ENCODE peak calls at places on chromosomes 7 and 10, in four cellular contexts. K is heart right ventricle, V is colonic mucosa, P is left ventricle myocardium inferior. H is an unnamed sample. For H3K4me1, the result is how much of the 10 kb centered on the place peaks cover.

GRCh38 chr10:100508691-100509150 is 10.9 kb downstream of the SEC31B start:
- DNase-seq in K (no peak), V (no peak), P (no peak), H (no peak)

GRCh38 chr7:5584821-5585220 is 161.2 kb upstream of the TNRC18 start:
- DNase-seq in K (no peak), V (no peak), P (no peak), H (no peak)

GRCh38 chr7:80127412-80128150 is 7.0 kb upstream of the GNAI1 start:
- DNase-seq in K (no peak), V (no peak), P (no peak), H (no peak)

GRCh38 chr7:128204455-128204854 is 36.6 kb upstream of the LEP start:
- DNase-seq in K (no peak), V (no peak), P (no peak), H (no peak)

GRCh38 chr10:99506416-99506815 is 26.3 kb upstream of the NKX2-3 start:
- DNase-seq in K (no peak), V (no peak), P (no peak), H (no peak)

GRCh38 chr10:76055466-76055865 is 624.0 kb downstream of the LRMDA start:
- DNase-seq in K (no peak), V (no peak), P (no peak), H (no peak)

GRCh38 chr10:42491001-42491592 is 147.3 kb downstream of the ZNF33B start:
- DNase-seq in K (no peak), V (no peak), P (no peak), H (no peak)

GRCh38 chr7:132618956-132619305 is 42.7 kb upstream of the PLXNA4 start:
- DNase-seq in K (no peak), V (no peak), P (no peak), H (no peak)

GRCh38 chr7:76372984-76373833 is 14.4 kb upstream of the YWHAG start:
- DNase-seq in K (no peak), V (no peak), P (no peak), H (no peak)

GRCh38 chr10:104085801-104086400 is at the start of gene COL17A1:
- DNase-seq in K (no peak), V (peak), P (no peak), H (no peak)

GRCh38 chr7:4648111-4648510 is 34.0 kb upstream of the FOXK1 start:
- DNase-seq in K (no peak), V (no peak), P (no peak), H (no peak)

GRCh38 chr7:13628231-13629001 is 361.1 kb downstream of the ETV1 start:
- DNase-seq in K (no peak), V (no peak), P (no peak), H (no peak)

GRCh38 chr10:11335167-11335652 is 276.2 kb downstream of the USP6NL start:
- DNase-seq in K (no peak), V (no peak), P (no peak), H (no peak)

GRCh38 chr10:43594944-43595589 is 11.2 kb upstream of the ZNF485 start:
- DNase-seq in K (peak), V (no peak), P (no peak), H (no peak)

GRCh38 chr10:61937631-61938284 is 36.3 kb downstream of the ARID5B start:
- DNase-seq in K (no peak), V (no peak), P (no peak), H (no peak)

GRCh38 chr7:106070567-106071254 is 41.4 kb downstream of the SYPL1 start:
- DNase-seq in K (no peak), V (no peak), P (no peak), H (no peak)

GRCh38 chr10:6918305-6918704 is 338.2 kb upstream of the PRKCQ start:
- DNase-seq in K (peak), V (peak), P (no peak), H (no peak)

GRCh38 chr7:111853231-111853990 is 291.1 kb upstream of the IMMP2L start:
- DNase-seq in K (no peak), V (no peak), P (no peak), H (no peak)

GRCh38 chr7:112437038-112437437 is 13.2 kb upstream of the IFRD1 start:
- DNase-seq in K (no peak), V (no peak), P (no peak), H (no peak)

GRCh38 chr10:133608855-133609254 is 17.7 kb downstream of the FRG2B start:
- DNase-seq in K (no peak), V (no peak), P (no peak), H (no peak)

GRCh38 chr10:103800789-103801540 is 54.4 kb downstream of the SH3PXD2A start:
- DNase-seq in K (no peak), V (no peak), P (no peak), H (no peak)

GRCh38 chr7:31462636-31463035 is 51.3 kb upstream of the ITPRID1 start:
- DNase-seq in K (no peak), V (no peak), P (no peak), H (no peak)

GRCh38 chr7:149621776-149622175 is 124.2 kb upstream of the ZNF746 start:
- DNase-seq in K (no peak), V (no peak), P (no peak), H (no peak)

GRCh38 chr7:132419538-132419937 is 156.7 kb downstream of the PLXNA4 start:
- DNase-seq in K (peak), V (no peak), P (no peak), H (no peak)

GRCh38 chr7:147586526-147586925 is 1004.0 kb upstream of the C7orf33 start:
- DNase-seq in K (no peak), V (no peak), P (no peak), H (no peak)

GRCh38 chr7:3154317-3154716 is 110.7 kb upstream of the CARD11 start:
- DNase-seq in K (no peak), V (no peak), P (no peak), H (no peak)

GRCh38 chr10:49187044-49187484 is 1.1 kb downstream of the TMEM273 start:
- DNase-seq in K (peak), V (peak), P (no peak), H (peak)
- H3K4me1 ChIP-seq in K (half or more), V (under half), P (half or more), H (under half)

GRCh38 chr7:50497068-50497642 is 47.0 kb upstream of the FIGNL1 start:
- DNase-seq in K (no peak), V (peak), P (no peak), H (no peak)

GRCh38 chr7:50497968-50498367 is 47.8 kb upstream of the FIGNL1 start:
- DNase-seq in K (no peak), V (no peak), P (no peak), H (no peak)

GRCh38 chr7:50492770-50493519 is 42.8 kb upstream of the FIGNL1 start:
- DNase-seq in K (no peak), V (no peak), P (no peak), H (no peak)

GRCh38 chr7:50496541-50496940 is 46.4 kb upstream of the FIGNL1 start:
- DNase-seq in K (no peak), V (no peak), P (no peak), H (no peak)

GRCh38 chr7:50495746-50496145 is 45.6 kb upstream of the FIGNL1 start:
- DNase-seq in K (no peak), V (no peak), P (no peak), H (no peak)
- TF ChIP-seq CTCF in K (no peak), V (no peak), P (no peak), H (no peak)

DNA sequence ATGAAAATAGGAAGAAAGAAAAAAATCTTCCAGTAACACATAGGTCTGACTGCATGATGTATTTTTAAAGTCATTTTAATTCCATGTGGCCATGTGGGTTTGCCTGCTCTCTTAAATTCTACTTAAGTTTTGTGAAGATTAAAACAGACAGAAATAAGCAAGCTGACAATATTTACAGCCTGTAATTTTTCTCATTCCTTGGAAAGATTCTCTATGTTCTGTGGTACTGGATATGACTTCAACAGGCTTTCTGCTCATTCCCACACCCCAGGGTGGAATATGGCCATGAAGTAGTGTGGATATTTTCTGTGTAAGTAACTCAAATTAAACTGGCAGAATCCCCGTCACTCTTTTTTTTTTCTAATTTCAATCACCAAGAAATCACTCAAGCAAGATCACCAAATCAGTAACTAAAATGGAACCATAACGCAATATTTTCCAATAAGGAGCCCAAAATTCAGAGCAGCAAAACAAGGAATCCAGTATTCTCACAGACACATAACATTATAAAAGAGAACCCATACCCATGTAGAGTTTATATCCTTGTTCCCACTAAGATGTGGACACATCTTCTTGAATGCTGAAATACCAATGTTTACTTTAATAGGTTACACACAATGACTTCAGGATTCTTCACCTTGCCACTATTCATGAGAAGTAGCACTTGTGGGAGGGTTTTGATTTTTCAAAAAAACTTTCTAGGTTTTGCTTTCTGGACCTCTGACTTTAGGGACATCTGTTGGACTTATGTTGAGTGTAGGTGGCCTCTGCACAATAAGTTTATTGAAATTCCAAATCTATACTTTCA is 5.7 kb downstream of the HOXA5 start:
- DNase-seq in K (no peak), V (peak), P (no peak), H (no peak)
- H3K27ac ChIP-seq in K (no peak), V (peak), P (no peak), H (peak)

DNA sequence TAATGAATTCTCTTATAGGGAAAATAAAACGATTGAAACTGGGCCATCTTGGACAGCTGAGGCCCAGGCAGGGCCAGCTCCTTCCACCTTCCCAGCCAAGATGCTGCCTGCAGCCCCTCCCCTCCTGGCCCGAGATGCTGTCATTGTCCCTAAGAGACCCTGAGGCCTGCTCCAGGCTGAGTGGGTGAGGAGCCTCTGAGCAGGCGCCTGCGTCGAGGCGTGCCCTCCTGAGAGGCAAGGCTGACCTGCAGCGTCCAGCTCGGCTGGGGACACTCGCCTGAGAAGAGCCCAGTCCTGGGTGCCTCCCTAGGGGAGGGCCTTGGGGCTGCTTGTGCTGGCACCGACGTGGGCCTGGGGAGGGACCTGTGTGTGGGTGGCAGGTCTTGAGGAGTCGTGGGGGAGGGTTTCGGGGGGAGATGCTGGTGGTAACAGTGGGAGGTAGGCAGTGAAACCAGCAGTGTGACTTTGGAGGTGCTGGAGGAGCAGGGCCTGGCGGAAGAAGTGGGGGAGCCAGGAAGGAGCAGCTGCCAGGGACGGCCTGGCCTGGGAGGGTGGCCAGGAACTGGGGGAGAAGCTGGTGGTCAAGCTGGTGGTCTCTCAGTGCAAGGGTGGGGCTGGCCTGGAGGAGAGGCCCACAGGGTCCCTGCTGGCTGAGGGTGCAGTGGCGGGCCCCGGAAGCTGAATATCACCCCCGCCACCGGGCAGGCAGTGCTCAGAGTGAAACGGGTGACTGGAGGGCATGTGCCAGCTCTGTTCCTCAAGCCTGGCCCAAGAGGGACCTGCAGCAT is 7.9 kb downstream of the GPR146 start:
- DNase-seq in K (peak), V (no peak), P (peak), H (no peak)
- H3K4me1 ChIP-seq in K (half or more), V (under half), P (half or more), H (half or more)

DNA sequence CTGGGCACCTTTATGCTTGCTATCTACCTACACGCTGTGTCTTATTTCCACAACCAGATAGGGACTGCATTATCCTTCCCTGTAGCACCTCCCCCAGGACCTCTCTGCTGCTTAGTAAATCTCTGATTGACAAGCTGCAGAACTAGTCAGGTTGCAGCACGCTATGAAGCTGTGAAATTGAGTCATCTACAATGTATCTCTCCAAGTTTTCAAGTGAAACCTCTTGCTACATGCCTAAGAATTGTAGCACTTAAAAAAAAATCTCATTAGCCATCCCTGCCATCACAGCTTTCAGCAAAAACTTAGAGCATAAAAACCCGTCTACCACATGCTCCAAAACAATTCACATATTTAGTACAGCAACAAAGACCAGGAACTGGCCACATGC is 69.7 kb upstream of the FGFR2 start:
- DNase-seq in K (no peak), V (no peak), P (no peak), H (no peak)
- TF ChIP-seq CTCF in K (no peak), V (no peak), P (no peak), H (no peak)

GRCh38 chr7:140674899-140675701 is 2.4 kb downstream of the ADCK2 start:
- DNase-seq in K (peak), V (peak), P (no peak), H (peak)

GRCh38 chr7:140677496-140677895 is 4.8 kb downstream of the ADCK2 start:
- DNase-seq in K (no peak), V (no peak), P (no peak), H (no peak)

GRCh38 chr7:140674356-140674800 is 1.6 kb downstream of the ADCK2 start:
- DNase-seq in K (no peak), V (peak), P (no peak), H (no peak)

GRCh38 chr7:140676303-140676702 is 3.6 kb downstream of the ADCK2 start:
- DNase-seq in K (no peak), V (no peak), P (no peak), H (no peak)

DNA sequence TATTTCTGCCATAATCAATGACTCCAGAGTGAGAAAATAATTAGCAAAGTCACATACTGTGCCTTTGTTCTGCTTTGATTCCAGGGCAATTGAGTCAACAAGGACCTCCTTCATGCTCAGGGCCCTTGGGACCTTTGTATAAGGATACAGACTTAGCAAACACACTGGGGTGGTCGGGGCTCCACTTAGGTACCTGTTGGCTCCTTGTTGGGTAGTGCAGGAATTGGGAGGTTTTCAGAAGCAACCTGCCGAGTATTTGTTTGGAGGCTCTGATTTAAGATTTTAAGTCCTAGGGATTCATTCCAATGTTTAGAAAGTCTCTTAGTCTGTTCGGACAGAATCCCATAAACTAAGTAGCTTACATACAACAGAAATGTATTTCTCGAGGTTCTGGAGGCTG is 3.0 kb downstream of the ADCK2 start:
- DNase-seq in K (no peak), V (no peak), P (no peak), H (no peak)
- H3K27ac ChIP-seq in K (no peak), V (no peak), P (no peak), H (peak)

DNA sequence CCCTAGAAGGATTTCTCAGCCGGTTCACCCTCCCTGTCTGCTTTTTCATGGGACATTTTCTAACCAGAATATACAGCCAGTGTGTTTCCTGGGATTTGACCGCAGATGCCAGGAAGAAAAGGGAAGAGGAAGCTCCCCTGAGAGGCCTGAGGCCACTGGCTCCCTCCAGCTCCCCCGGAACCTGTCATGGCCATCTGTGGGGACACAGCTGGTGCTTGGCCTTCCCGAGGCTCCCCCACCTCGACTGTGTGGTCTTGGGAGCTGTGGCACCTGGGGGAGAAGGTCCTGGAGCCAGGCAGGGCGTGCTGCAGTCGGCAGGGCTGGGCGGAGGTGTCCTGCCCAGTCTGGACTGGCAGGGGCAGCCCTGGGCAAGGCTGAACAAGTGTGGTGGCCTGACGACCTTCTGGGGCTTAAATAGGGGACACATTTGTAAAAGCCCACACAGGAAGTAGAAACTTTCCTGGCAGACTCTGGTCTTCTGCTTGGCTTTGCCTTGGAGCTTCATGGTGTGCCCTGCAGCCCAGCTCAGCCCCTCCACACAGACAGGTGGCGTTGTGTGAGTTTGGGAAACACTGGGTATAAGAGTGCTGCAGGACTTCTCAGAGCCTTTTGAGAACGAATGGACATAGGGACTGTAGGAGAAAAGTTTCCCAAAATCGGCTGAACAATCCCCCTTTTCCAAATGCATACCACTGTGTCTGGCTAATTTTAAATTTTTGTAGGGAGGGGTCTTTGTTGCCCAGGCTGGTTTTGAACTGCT is 6.8 kb downstream of the BRI3 start:
- DNase-seq in K (no peak), V (no peak), P (no peak), H (no peak)
- H3K4me1 ChIP-seq in K (half or more), V (under half), P (half or more), H (half or more)

DNA sequence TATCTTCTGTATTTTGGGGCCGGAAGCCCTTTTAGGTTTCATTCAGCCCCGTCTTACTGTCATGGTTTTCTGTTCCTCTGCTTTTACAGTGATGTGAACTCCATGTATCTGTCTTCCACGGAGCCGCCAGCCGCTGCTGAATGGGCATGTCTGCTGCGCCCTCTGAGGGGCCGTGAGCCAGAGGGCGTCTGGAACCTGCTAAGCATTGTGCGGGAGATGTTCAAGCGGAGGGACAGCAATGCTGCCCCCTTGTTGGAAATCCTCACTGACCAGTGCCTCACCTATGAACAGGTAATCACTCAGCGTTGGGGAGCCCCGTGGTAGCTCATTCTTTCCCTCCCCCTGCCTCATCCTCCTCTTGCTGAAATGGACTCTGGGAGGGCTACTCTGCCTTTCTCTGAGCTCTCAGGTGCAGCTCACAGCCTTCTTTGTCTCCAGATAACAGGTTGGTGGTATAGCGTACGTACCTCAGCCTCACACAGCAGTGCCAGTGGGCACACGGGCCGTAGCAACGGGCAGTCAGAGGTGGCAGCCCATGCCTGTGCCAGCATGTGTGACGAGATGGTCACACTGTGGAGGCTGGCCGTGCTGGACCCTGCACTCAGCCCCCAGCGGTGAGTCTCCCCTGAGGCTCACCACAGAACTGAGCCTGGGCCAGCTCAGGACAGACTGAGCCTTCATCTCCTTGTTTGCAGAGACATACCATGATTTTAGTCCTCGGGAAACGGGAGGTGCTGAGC is 5.7 kb downstream of the ZSWIM8 start:
- DNase-seq in K (no peak), V (no peak), P (no peak), H (no peak)
- TF ChIP-seq CTCF in K (no peak), V (no peak), P (no peak), H (no peak)

DNA sequence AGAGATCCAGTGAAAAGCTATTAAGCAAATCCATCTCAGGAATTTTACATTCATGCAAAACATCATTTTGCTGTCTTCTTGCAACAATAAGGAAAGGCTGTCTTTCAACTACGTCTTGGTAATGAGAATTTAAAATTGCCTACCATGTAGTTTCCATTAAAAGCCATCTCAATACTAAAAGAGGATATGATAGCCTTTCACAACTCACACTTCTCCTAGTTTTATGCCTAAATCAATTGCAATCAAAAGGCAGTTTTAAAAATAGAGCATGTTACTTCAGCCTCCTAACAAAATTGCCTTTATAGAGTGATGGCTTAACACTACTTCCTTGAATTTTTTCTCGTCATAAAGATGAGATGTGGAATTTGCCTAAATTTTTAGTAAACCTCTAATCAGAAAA is 22.6 kb downstream of the MACC1 start:
- DNase-seq in K (no peak), V (no peak), P (no peak), H (no peak)
- H3K27ac ChIP-seq in K (no peak), V (no peak), P (no peak), H (no peak)